ENCODE peak calls at places on chromosomes 11 and 22, in five cellular contexts. N is H9, Z is progenitor cell of endocrine pancreas, R is ovary, M is coronary artery. B is an unnamed sample.

GRCh38 chr22:36136988-36137387 is 23.6 kb downstream of the APOL3 start:
- DNase-seq in N (no peak), Z (no peak), R (no peak), M (no peak), B (no peak)

GRCh38 chr11:6604081-6604626 is 580 bp downstream of the ILK start:
- DNase-seq in N (peak; percentile 49), Z (no peak), R (peak; percentile 47), M (peak; percentile 81), B (peak; percentile 82)

GRCh38 chr11:94586546-94586945 is 19.4 kb downstream of the PIWIL4 start:
- DNase-seq in N (no peak), Z (no peak), R (no peak), M (no peak), B (no peak)

GRCh38 chr11:69702769-69703510 is 882 bp downstream of the FGF19 start:
- DNase-seq in N (peak; percentile 68), Z (no peak), R (no peak), M (no peak), B (no peak)

GRCh38 chr11:86477495-86478155 is 102.9 kb downstream of the CCDC81 start:
- DNase-seq in N (no peak), Z (no peak), R (no peak), M (peak; percentile 56), B (peak; percentile 76)

GRCh38 chr22:30205281-30206115 is 41.1 kb downstream of the LIF start:
- DNase-seq in N (no peak), Z (no peak), R (peak; percentile 38), M (peak; percentile 87), B (peak; percentile 94)

GRCh38 chr11:129226207-129226798 is 34.2 kb upstream of the ARHGAP32 start:
- DNase-seq in N (no peak), Z (no peak), R (no peak), M (no peak), B (no peak)

GRCh38 chr22:19815823-19816290 is 38.8 kb downstream of the GNB1L start:
- DNase-seq in N (no peak), Z (no peak), R (no peak), M (no peak), B (no peak)

GRCh38 chr11:77710358-77710757 is 72.8 kb upstream of the CLNS1A start:
- DNase-seq in N (no peak), Z (no peak), R (no peak), M (no peak), B (peak; percentile 67)

GRCh38 chr11:638616-639323 is 1.7 kb downstream of the DRD4 start:
- DNase-seq in N (peak; percentile 59), Z (no peak), R (no peak), M (no peak), B (peak; percentile 66)

GRCh38 chr11:33553486-33553885 is 147.1 kb downstream of the C11orf91 start:
- DNase-seq in N (no peak), Z (no peak), R (no peak), M (no peak), B (no peak)

GRCh38 chr22:17268501-17269223 is 49.4 kb upstream of the ADA2 start:
- DNase-seq in N (peak; percentile 57), Z (no peak), R (no peak), M (no peak), B (peak; percentile 15)

GRCh38 chr22:50544078-50544745 is 1.5 kb upstream of the KLHDC7B start:
- DNase-seq in N (peak; percentile 89), Z (peak; percentile 76), R (no peak), M (no peak), B (peak; percentile 65)

GRCh38 chr11:73273246-73273890 is 1.2 kb downstream of the P2RY6 start:
- DNase-seq in N (no peak), Z (no peak), R (peak; percentile 3), M (peak; percentile 62), B (no peak)

GRCh38 chr11:12631651-12632050 is 42.6 kb upstream of the TEAD1 start:
- DNase-seq in N (no peak), Z (no peak), R (no peak), M (no peak), B (no peak)

GRCh38 chr11:117528061-117528780 is 200.6 kb downstream of the CEP164 start:
- DNase-seq in N (no peak), Z (no peak), R (no peak), M (no peak), B (no peak)

GRCh38 chr11:61967924-61968757 is 707 bp upstream of the FTH1 start:
- DNase-seq in N (no peak), Z (peak; percentile 29), R (no peak), M (no peak), B (no peak)

GRCh38 chr11:113384551-113384950 is 3.0 kb upstream of the ANKK1 start:
- DNase-seq in N (peak; percentile 26), Z (no peak), R (no peak), M (no peak), B (peak; percentile 89)

GRCh38 chr11:94151311-94151710 is 22.7 kb downstream of the PANX1 start:
- DNase-seq in N (no peak), Z (no peak), R (no peak), M (no peak), B (no peak)

GRCh38 chr11:132803436-132803835 is 728.9 kb downstream of the OPCML start:
- DNase-seq in N (no peak), Z (no peak), R (no peak), M (no peak), B (no peak)

GRCh38 chr11:118152020-118152551 is 537 bp downstream of the SCN4B start:
- DNase-seq in N (peak; percentile 44), Z (no peak), R (no peak), M (no peak), B (no peak)

GRCh38 chr22:37749223-37749622 is 52.4 kb downstream of the TRIOBP start:
- DNase-seq in N (no peak), Z (no peak), R (peak; percentile 40), M (no peak), B (no peak)

GRCh38 chr11:104957280-104957679 is 11.1 kb downstream of the CASP4 start:
- DNase-seq in N (no peak), Z (no peak), R (no peak), M (no peak), B (peak; percentile 49)

GRCh38 chr11:77346906-77347603 is 45.6 kb upstream of the GDPD4 start:
- DNase-seq in N (no peak), Z (no peak), R (no peak), M (no peak), B (peak; percentile 69)

GRCh38 chr22:37604875-37605274 is 3.8 kb upstream of the GGA1 start:
- DNase-seq in N (no peak), Z (no peak), R (no peak), M (no peak), B (no peak)

GRCh38 chr22:17638182-17638431 is 450 bp upstream of the BCL2L13 start:
- DNase-seq in N (no peak), Z (no peak), R (no peak), M (no peak), B (no peak)

GRCh38 chr11:134857035-134857434 is 445.0 kb upstream of the B3GAT1 start:
- DNase-seq in N (no peak), Z (no peak), R (no peak), M (no peak), B (no peak)

GRCh38 chr11:12695878-12696277 is 21.7 kb downstream of the TEAD1 start:
- DNase-seq in N (no peak), Z (no peak), R (no peak), M (no peak), B (peak; percentile 57)

GRCh38 chr11:58640386-58641023 is 18.0 kb downstream of the CNTF start:
- DNase-seq in N (no peak), Z (no peak), R (no peak), M (no peak), B (no peak)

GRCh38 chr11:121487191-121487590 is 34.4 kb upstream of the SORL1-AS1 start:
- DNase-seq in N (no peak), Z (no peak), R (no peak), M (no peak), B (no peak)

GRCh38 chr22:24460418-24461089 is 33.2 kb downstream of the ADORA2A start:
- DNase-seq in N (no peak), Z (no peak), R (no peak), M (no peak), B (peak; percentile 91)

DNA sequence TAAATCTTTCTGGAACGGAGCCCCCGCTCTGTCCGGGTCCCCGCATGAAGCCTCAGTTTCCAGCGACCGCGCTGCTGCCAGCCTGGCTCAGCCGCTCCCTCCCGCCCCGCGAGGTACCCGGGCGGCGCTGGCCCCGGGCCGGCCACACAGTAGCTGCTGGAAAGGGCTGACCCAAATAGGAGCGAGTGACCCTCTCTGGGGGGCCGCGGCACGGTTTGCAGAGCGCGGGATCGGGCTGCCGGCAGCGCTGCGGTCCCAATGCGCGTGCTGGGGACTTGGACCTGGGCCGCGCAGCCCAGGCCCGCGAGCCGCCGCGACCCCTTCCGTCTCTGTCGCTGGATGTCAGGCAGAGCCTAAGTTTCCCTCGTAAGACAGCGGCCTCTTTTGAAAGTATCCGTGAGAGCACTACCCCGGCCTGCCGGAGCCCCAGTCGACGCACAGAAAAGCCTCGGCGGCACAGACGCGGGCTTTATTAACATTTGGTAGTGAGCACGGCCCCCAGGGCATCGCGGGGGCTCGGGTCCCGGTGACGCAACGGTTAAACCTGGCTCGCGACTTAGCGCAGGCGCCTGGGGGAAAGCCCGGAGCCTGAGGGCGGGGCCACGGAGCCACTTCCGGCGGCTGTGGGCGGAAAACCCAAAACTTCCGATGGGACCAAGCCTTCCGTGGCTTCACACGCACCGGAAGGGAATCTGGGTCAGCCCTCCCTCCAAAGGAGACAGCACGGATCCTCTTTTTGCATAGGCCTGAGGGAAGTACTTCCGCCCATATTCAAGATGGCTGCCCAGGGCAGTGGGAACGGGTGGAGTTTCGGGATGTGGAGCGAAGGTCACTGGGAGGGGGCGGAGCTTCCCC is 14.9 kb downstream of the BAD start:
- DNase-seq in N (peak; percentile 99), Z (peak; percentile 91), R (peak; percentile 97), M (peak; percentile 99), B (peak; percentile 100)
- TF ChIP-seq CTCF in N (peak; percentile 18), Z (peak; percentile 19), R (peak; percentile 29), M (no peak), B (no peak)

GRCh38 chr11:8775341-8776133 is 92.9 kb downstream of the RPL27A start:
- DNase-seq in N (no peak), Z (no peak), R (peak; percentile 75), M (no peak), B (no peak)
- TF ChIP-seq CTCF in N (no peak), Z (no peak), R (no peak), M (no peak), B (no peak)

GRCh38 chr11:44977493-44977984 is 26.9 kb upstream of the TP53I11 start:
- DNase-seq in N (peak; percentile 62), Z (no peak), R (no peak), M (no peak), B (peak; percentile 30)
- TF ChIP-seq CTCF in N (peak; percentile 61), Z (peak; percentile 36), R (no peak), M (no peak), B (peak; percentile 31)

DNA sequence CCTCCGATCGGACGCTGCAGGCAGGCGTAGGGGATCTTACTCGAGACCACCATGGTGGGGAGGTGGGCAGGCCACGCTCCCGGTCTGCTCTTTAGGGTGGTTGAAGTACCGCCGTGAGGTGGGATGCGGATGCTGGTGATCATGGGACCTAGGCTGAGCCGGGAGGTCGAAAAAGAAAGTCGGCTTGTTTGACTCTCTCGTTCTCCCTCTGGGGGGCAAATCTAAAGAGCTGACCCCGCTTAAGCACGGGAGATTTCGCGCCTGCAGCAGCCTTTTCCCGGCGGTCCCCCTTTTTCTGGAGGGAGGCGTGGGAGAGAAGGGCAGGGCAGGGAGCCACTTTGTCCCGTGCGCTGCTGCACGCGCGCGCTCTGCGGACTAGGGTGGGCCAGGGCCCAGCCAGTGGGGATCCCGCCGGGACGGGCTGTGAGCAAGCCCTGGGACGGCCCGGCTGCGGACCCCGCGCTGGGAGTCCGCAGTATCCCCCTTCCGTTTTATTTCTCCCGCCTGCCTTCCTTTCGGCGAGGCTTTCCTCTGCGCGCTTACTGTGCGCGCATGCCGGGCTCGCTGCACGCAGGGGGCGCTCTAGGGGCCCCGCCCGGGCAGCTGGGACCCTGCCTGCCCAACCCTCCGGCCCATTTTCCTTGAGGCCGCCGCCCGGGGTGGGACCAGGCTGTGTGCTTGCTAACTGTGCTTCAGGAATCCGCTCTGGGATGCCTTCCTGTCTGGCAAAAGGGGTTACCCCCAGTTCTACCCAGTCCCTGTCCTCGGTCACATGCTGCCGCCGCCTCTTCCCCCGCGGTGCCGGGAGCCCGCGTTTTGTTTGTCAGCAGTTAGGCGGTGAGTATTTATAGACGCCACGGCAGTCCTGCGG is 81.0 kb downstream of the PRR5L start:
- DNase-seq in N (peak; percentile 76), Z (peak; percentile 37), R (peak; percentile 34), M (no peak), B (peak; percentile 72)
- TF ChIP-seq CTCF in N (peak; percentile 77), Z (peak; percentile 72), R (peak; percentile 61), M (peak; percentile 14), B (peak; percentile 71)